ENCODE peak calls at places on chromosomes 5 and 9, in ten cellular contexts. R, E, D, M, U, K, A, I, H and F are unnamed samples. For H3K4me1, the result is how much of the 10 kb centered on the place peaks cover.

GRCh38 chr9:73685786-73686185 is 534.1 kb downstream of the ANXA1 start:
- DNase-seq in I (no peak), D (no peak), K (no peak), R (no peak), M (no peak), A (no peak), U (no peak), E (no peak), H (no peak), F (no peak)

GRCh38 chr5:118295045-118295444 is 693.3 kb downstream of the DTWD2 start:
- DNase-seq in M (no peak), K (no peak), U (no peak), D (no peak), H (no peak), E (no peak), R (no peak), I (no peak), A (no peak), F (no peak)

GRCh38 chr9:116209406-116210116 is 56.0 kb downstream of the PAPPA start:
- DNase-seq in R (no peak), A (no peak), I (no peak), H (no peak), M (no peak), U (peak), K (no peak), D (no peak), E (no peak), F (no peak)

GRCh38 chr5:95526871-95527270 is 27.9 kb downstream of the SKIC3 start:
- DNase-seq in D (no peak), E (no peak), U (no peak), R (no peak), H (no peak), A (no peak), I (no peak), M (no peak), K (no peak), F (no peak)

GRCh38 chr9:115373000-115373709 is 255.2 kb upstream of the TNC start:
- DNase-seq in R (peak), D (no peak), A (peak), E (no peak), I (peak), M (peak), H (no peak), K (no peak), U (peak), F (no peak)

GRCh38 chr9:18173923-18174322 is 300.0 kb upstream of the ADAMTSL1 start:
- DNase-seq in M (no peak), R (no peak), H (no peak), E (no peak), I (no peak), D (no peak), A (no peak), K (no peak), U (no peak), F (no peak)

GRCh38 chr9:135611142-135611874 is 28.0 kb downstream of the GLT6D1 start:
- DNase-seq in U (no peak), E (no peak), R (no peak), I (no peak), K (no peak), D (no peak), M (no peak), H (no peak), A (no peak), F (no peak)

GRCh38 chr9:14924821-14925220 is 14.6 kb upstream of the FREM1 start:
- DNase-seq in H (no peak), R (no peak), K (no peak), M (peak), E (no peak), U (no peak), A (no peak), I (no peak), D (no peak), F (no peak)

GRCh38 chr5:80076131-80077101 is 41.3 kb downstream of the THBS4 start:
- DNase-seq in I (no peak), M (no peak), U (no peak), R (no peak), K (no peak), E (no peak), H (no peak), A (no peak), D (no peak), F (no peak)

GRCh38 chr5:61301345-61301744 is 30.7 kb upstream of the ZSWIM6 start:
- DNase-seq in U (no peak), A (no peak), K (no peak), E (no peak), H (no peak), I (no peak), R (no peak), M (peak), D (no peak), F (no peak)

GRCh38 chr5:135217669-135218485 is 181.2 kb downstream of the MACROH2A1 start:
- DNase-seq in H (no peak), U (no peak), K (no peak), R (no peak), I (no peak), M (no peak), A (no peak), D (no peak), E (peak), F (peak)

GRCh38 chr5:149153751-149154610 is 12.7 kb downstream of the ABLIM3 start:
- DNase-seq in H (no peak), D (peak), I (no peak), K (no peak), M (peak), A (peak), U (peak), R (no peak), E (no peak), F (no peak)

GRCh38 chr5:45609661-45610060 is 86.5 kb downstream of the HCN1 start:
- DNase-seq in A (no peak), D (no peak), R (no peak), E (no peak), U (no peak), I (no peak), M (no peak), H (no peak), K (no peak), F (no peak)
- H3K4me1 ChIP-seq in A (under half), D (under half), R (under half), E (under half), U (under half), I (under half), M (under half), H (under half), K (under half), F (under half)

DNA sequence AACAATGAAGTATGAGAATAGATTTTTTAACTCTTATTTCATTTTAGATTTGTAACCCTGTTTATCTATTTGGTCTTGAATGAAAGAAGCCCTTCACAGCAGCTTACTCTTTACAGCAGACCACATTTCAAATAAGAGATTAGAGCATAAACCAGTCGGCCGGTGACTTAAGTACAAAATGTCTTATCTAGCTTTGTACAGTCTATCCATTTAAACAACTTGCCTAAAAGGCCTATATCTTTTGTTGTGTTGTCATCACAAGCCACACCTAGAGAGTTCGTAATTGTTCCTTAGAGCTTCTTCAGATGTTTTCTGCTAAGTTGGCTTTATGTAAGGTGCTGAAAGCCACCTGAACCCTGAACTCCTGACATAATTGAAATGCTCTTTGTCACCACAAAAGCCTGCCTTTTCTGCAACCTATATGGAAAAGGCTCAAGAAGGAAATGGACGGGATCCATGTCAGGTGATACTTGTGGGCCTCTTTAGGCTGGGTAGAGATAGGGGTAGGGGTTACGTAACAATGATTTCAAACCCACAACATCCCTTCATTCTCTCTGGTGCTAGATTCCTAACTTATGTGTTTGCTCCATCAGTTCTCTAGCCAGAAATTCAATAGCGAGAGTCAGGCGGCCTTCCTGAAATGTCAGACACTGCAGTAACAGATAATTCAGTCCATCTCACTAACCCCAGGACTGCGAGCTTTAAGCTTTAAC is 162.6 kb downstream of the CD180 start:
- DNase-seq in U (no peak), E (no peak), H (no peak), I (no peak), D (no peak), A (no peak), R (no peak), K (no peak), M (peak), F (no peak)
- H3K4me3 ChIP-seq in U (no peak), E (no peak), H (no peak), I (no peak), D (peak), A (no peak), R (no peak), K (no peak), M (no peak), F (no peak)

DNA sequence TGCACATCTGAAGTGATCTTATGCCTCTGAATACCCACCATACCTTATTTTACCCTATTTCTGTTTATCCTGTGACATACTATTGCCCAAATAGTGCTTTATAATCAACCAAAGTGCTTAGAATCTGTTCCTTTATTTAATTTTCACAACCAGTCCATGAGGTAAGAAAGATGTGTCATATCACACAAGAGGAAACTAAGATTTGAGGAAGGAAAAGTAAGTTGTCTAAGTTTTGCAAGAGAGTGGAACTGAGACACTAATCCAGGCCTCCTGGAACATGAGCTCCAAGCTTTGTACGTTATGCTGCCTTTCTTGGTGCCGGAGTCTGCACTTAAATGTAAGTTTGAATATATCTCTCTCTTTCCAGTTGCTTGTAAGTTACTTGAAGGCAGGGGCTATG is 17.2 kb downstream of the KDM3B start:
- DNase-seq in M (no peak), H (no peak), R (no peak), U (no peak), E (no peak), K (no peak), D (no peak), A (no peak), I (no peak), F (no peak)
- H3K4me1 ChIP-seq in M (under half), H (under half), R (under half), U (under half), E (under half), K (under half), D (half or more), A (under half), I (under half), F (under half)

GRCh38 chr5:139296198-139296597 is 2.7 kb downstream of the MATR3 start:
- DNase-seq in M (no peak), H (no peak), A (no peak), I (no peak), U (no peak), D (no peak), K (no peak), E (no peak), R (no peak), F (no peak)
- H3K4me3 ChIP-seq in M (peak), H (peak), A (peak), I (no peak), U (peak), D (peak), K (peak), E (peak), R (no peak), F (peak)

DNA sequence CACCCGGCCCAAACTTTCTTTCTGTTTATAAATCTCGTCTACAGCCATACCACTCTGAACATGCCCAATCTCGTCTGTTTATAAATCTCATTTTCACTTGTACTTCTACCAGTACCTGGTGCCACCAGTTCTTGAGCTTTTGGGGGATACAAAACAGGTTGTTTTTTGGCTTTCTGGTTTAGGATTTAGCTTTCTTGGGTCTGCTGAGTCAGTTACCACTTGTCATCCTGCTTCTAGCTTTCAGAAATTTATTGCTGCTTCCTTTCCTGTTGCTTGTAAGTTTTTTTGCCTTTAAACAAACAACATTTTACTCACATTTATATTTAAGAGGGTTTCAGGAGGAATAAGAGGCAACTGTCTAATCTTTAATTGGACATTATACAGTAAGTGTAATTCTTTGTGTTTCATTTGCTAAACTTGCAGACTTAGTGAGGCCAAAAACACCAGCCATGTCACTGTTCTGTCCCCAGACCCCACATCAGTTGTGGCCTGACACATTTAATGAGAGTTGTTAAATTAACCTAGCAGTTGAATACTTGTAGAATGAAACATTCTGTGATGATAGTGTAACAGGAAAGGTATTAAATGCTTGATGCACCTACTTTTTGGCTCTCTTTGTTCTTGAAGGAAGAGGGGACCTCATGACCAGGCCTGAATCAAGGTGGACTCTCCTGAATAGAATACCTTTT is 11.8 kb downstream of the NDFIP1 start:
- DNase-seq in E (no peak), R (no peak), D (no peak), H (no peak), U (no peak), I (no peak), K (no peak), A (no peak), M (no peak), F (no peak)
- H3K4me1 ChIP-seq in E (under half), R (under half), D (under half), H (under half), U (under half), I (under half), K (under half), A (under half), M (under half), F (half or more)

DNA sequence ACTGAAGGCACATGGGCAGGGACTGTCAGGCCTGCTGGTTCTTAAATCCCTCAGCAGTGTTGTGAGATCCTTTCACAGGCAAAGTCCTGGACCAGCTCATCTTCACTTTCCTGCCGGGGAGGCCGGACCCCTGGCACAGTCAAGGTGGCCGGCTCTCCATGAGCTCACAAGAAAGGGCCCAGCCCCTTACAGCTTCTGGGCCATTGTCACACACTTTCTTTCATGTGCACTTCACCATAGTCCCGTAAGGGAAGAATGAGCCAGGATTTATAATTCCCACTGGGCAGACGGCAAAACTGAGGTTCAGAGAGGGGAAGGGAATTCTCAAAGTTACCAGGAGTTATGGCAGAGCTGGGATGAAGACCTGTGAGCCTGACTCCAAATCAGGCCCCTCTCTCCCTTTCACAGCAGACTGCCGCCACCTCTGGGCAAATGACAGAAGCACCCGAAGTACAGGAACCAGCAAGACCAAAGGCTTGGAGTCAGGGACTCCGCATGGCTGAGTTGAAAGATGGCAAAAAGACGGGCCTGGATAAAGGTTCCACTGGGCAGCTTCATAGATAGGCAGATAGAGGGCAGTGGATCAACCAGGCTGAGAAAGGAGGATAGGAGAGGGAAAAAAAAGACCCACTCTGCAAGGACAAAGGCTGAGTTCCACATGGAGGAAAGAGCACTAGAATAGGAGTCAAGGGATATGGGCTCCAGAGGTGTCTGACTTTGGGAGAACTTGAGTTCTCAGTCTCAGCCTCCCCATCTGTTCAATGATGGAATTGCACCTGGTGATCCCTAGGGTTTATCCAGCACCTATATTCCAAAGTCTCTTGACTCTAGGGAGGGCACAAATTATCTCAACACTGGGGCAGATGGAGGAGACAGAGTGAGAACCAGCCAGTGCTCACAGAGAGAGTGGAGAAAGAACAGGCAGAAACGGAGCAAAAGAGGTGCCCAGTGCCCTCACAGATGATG is 128.7 kb downstream of the PAX5 start:
- DNase-seq in R (no peak), K (no peak), M (no peak), E (no peak), U (no peak), A (no peak), H (no peak), I (no peak), D (no peak), F (no peak)
- H3K4me3 ChIP-seq in R (no peak), K (no peak), M (no peak), E (no peak), U (no peak), A (no peak), H (no peak), I (no peak), D (no peak), F (no peak)